ENCODE peak calls at places on chromosome 9, in ten cellular contexts. A is A549, S is fibroblast of villous mesenchyme, R is choroid plexus epithelial cell, G is AG10803, F is MM.1S, T is cardiac fibroblast, V is HCT116, Y is OCI-LY7, W is SJSA1. B is an unnamed sample.

GRCh38 chr9:125522328-125522725 is 184.7 kb downstream of the MAPKAP1 start:
- DNase-seq in V (no peak), S (peak), T (peak), F (no peak), W (peak), R (peak), A (no peak), G (peak), Y (no peak), B (no peak)

GRCh38 chr9:96232539-96233241 is 69.3 kb downstream of the HSD17B3 start:
- DNase-seq in G (peak), S (peak), R (peak), F (peak), V (no peak), W (no peak), T (peak), A (peak), Y (peak), B (no peak)

GRCh38 chr9:121133104-121133816 is 58.5 kb downstream of the CNTRL start:
- DNase-seq in V (no peak), G (no peak), Y (no peak), S (no peak), A (no peak), F (no peak), T (no peak), R (no peak), W (no peak), B (peak)

GRCh38 chr9:14283276-14283675 is 30.7 kb downstream of the NFIB start:
- DNase-seq in A (no peak), V (no peak), F (no peak), Y (no peak), G (no peak), R (peak), S (no peak), T (peak), W (no peak), B (no peak)

GRCh38 chr9:133141833-133142594 is 21.0 kb upstream of the RALGDS start:
- DNase-seq in S (no peak), W (no peak), Y (no peak), F (no peak), R (no peak), G (no peak), V (no peak), T (no peak), A (no peak), B (peak)

GRCh38 chr9:130417602-130418001 is 27.2 kb upstream of the ASS1 start:
- DNase-seq in A (no peak), G (no peak), V (no peak), W (no peak), F (no peak), R (peak), Y (peak), S (no peak), T (no peak), B (no peak)

GRCh38 chr9:121784706-121785426 is 133.4 kb downstream of the DAB2IP start:
- DNase-seq in Y (no peak), G (no peak), R (no peak), T (no peak), V (no peak), S (no peak), F (no peak), A (no peak), W (no peak), B (no peak)

GRCh38 chr9:129597355-129598088 is 23.4 kb downstream of the C9orf50 start:
- DNase-seq in A (peak), V (peak), R (peak), S (peak), W (no peak), G (peak), Y (no peak), F (no peak), T (peak), B (no peak)

GRCh38 chr9:2055203-2055658 is 40.1 kb downstream of the SMARCA2 start:
- DNase-seq in Y (no peak), S (no peak), V (no peak), T (peak), G (peak), A (no peak), R (no peak), F (no peak), W (no peak), B (no peak)

GRCh38 chr9:113596616-113597320 is 133.2 kb downstream of the RGS3 start:
- DNase-seq in T (no peak), W (no peak), G (no peak), F (no peak), R (no peak), A (no peak), Y (no peak), V (no peak), S (no peak), B (no peak)
- H3K4me3 ChIP-seq in T (peak), W (no peak), G (peak), F (no peak), R (no peak), A (no peak), Y (no peak), V (no peak), S (no peak), B (no peak)

DNA sequence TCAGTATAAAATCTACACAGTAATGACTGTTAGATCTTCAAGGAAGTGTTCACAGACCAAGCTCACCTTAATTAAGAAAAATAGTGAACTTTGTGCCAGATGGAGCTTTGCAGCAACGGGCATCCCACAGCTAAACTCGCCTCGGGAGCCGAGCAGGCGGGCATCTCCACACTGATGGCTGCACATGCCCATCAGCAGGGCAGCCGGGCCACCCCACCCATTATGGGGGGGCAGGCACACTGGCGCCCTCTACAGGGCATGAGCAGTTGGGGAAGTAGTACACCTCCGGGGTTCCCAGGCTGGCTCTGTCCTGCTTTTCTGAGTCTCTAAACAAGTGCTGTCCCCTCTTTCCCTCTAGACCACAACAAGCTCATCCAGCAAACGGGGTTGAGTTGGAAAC is 21.6 kb downstream of the ANKS6 start:
- DNase-seq in W (no peak), R (no peak), Y (no peak), A (peak), F (no peak), V (no peak), T (peak), S (peak), G (peak), B (no peak)
- H3K4me3 ChIP-seq in W (no peak), R (no peak), Y (no peak), A (no peak), F (no peak), V (no peak), T (no peak), S (no peak), G (no peak), B (no peak)

GRCh38 chr9:136140046-136140445 is 21.4 kb upstream of the TMEM250 start:
- DNase-seq in G (no peak), A (no peak), F (no peak), W (no peak), Y (no peak), R (no peak), T (no peak), V (no peak), S (no peak), B (no peak)
- H3K4me3 ChIP-seq in G (no peak), A (no peak), F (no peak), W (no peak), Y (no peak), R (no peak), T (no peak), V (no peak), S (no peak), B (no peak)

GRCh38 chr9:92406506-92406905 is 2.1 kb upstream of the OGN start:
- DNase-seq in S (peak), G (peak), V (no peak), A (no peak), F (peak), W (no peak), Y (peak), R (peak), T (no peak), B (peak)
- H3K4me3 ChIP-seq in S (no peak), G (no peak), V (no peak), A (no peak), F (peak), W (no peak), Y (no peak), R (no peak), T (no peak), B (peak)

GRCh38 chr9:128100581-128100980 is 26.9 kb downstream of the PTGES2 start:
- DNase-seq in V (no peak), W (no peak), S (no peak), Y (no peak), T (no peak), F (no peak), G (no peak), R (no peak), A (no peak), B (no peak)

GRCh38 chr9:128097156-128098016 is 29.4 kb downstream of the SLC25A25 start:
- DNase-seq in F (no peak), T (no peak), R (no peak), V (no peak), S (no peak), G (no peak), A (no peak), Y (no peak), W (no peak), B (no peak)

GRCh38 chr9:128099932-128100491 is 27.5 kb downstream of the PTGES2 start:
- DNase-seq in A (no peak), F (no peak), W (no peak), V (no peak), T (peak), R (peak), Y (no peak), S (peak), G (peak), B (no peak)

GRCh38 chr9:128098017-128098935 is 29.3 kb downstream of the PTGES2 start:
- DNase-seq in R (peak), G (peak), A (peak), F (no peak), T (peak), V (peak), Y (no peak), S (peak), W (peak), B (peak)

GRCh38 chr9:128098936-128099931 is 28.3 kb downstream of the PTGES2 start:
- DNase-seq in F (no peak), T (peak), R (peak), Y (no peak), S (peak), W (no peak), G (peak), V (no peak), A (no peak), B (no peak)
- H3K4me3 ChIP-seq in F (no peak), T (peak), R (peak), Y (no peak), S (peak), W (peak), G (peak), V (peak), A (peak), B (peak)

DNA sequence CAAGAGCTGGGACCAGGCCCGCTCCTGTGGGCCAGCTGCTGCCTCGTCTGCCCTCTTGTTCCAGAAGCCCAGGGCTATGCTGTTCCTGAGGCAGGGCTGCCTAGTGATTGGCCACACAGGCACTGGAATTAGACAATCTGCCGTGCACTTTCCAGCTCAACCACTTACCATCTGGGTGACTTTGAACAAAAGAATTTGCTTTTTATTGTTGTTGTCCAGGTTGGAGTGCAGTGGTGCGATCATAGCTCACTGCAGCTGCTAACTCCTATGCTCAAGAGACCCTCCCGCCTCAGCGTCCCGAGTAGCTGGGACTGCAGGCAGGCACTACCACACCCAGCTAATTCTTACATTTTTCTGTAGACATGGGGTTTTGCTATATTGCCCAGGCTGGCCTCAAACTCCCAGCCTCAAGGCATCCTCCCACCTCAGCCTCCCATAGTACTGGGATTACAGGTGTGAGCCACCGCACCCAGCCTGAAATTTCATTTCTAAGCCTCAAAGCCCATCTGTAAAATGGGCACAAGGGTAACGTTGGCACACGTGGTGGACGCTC is 1.2 kb upstream of the NEK6 start:
- DNase-seq in A (no peak), F (no peak), R (peak), W (peak), V (no peak), G (peak), S (peak), T (peak), Y (peak), B (no peak)
- H3K4me3 ChIP-seq in A (no peak), F (no peak), R (no peak), W (no peak), V (no peak), G (no peak), S (no peak), T (no peak), Y (no peak), B (no peak)

GRCh38 chr9:123999668-124000067 is 11.9 kb upstream of the LHX2 start:
- DNase-seq in V (no peak), R (no peak), F (no peak), S (no peak), G (no peak), Y (no peak), T (no peak), W (no peak), A (peak), B (no peak)
- H3K4me3 ChIP-seq in V (no peak), R (no peak), F (no peak), S (no peak), G (no peak), Y (no peak), T (no peak), W (no peak), A (peak), B (no peak)